ENCODE peak calls at places on chromosomes 2 and 18, in five cellular contexts. One of them, this sample, is unnamed. For H3K9me3, the result is how much of the 10 kb centered on the place peaks cover.

GRCh38 chr2:202023198-202023903 is 10.3 kb upstream of the FZD7 start:
- DNase-seq in transverse colon: no peak
- DNase-seq in neural progenitor cell: peak
- DNase-seq in stomach: no peak
- DNase-seq in testis: no peak
- DNase-seq in this sample: no peak

GRCh38 chr2:88254437-88255081 is 84.4 kb downstream of the THNSL2 start:
- DNase-seq in neural progenitor cell: no peak
- DNase-seq in testis: no peak
- DNase-seq in transverse colon: no peak
- DNase-seq in stomach: no peak
- DNase-seq in this sample: no peak

GRCh38 chr2:648476-649424 is 28.5 kb downstream of the TMEM18 start:
- DNase-seq in transverse colon: no peak
- DNase-seq in stomach: peak
- DNase-seq in neural progenitor cell: peak
- DNase-seq in testis: peak
- DNase-seq in this sample: no peak

GRCh38 chr2:196066794-196067382 is 1.7 kb downstream of the DNAH7 start:
- DNase-seq in neural progenitor cell: peak
- DNase-seq in transverse colon: no peak
- DNase-seq in stomach: no peak
- DNase-seq in testis: no peak
- DNase-seq in this sample: no peak

GRCh38 chr2:118609138-118609537 is 238.3 kb downstream of the EN1 start:
- DNase-seq in neural progenitor cell: no peak
- DNase-seq in testis: no peak
- DNase-seq in stomach: no peak
- DNase-seq in transverse colon: no peak
- DNase-seq in this sample: no peak

GRCh38 chr2:215758691-215759090 is 254.7 kb downstream of the MREG start:
- DNase-seq in stomach: no peak
- DNase-seq in neural progenitor cell: no peak
- DNase-seq in testis: no peak
- DNase-seq in transverse colon: no peak
- DNase-seq in this sample: no peak

GRCh38 chr2:217167531-217167930 is 307.7 kb upstream of the TNP1 start:
- DNase-seq in neural progenitor cell: no peak
- DNase-seq in stomach: no peak
- DNase-seq in transverse colon: no peak
- DNase-seq in testis: no peak
- DNase-seq in this sample: no peak

GRCh38 chr2:217826505-217826904 is 176.3 kb downstream of the TNS1 start:
- DNase-seq in transverse colon: peak
- DNase-seq in stomach: no peak
- DNase-seq in testis: peak
- DNase-seq in neural progenitor cell: no peak
- DNase-seq in this sample: no peak

GRCh38 chr2:22788749-22789148 is 596.2 kb upstream of the KLHL29 start:
- DNase-seq in transverse colon: no peak
- DNase-seq in testis: no peak
- DNase-seq in neural progenitor cell: no peak
- DNase-seq in stomach: no peak
- DNase-seq in this sample: no peak

GRCh38 chr18:51135795-51136194 is 61.7 kb downstream of the MEX3C start:
- DNase-seq in transverse colon: no peak
- DNase-seq in testis: no peak
- DNase-seq in stomach: no peak
- DNase-seq in neural progenitor cell: no peak
- DNase-seq in this sample: no peak
- TF ChIP-seq CTCF in transverse colon: no peak
- TF ChIP-seq CTCF in testis: no peak
- TF ChIP-seq CTCF in stomach: no peak
- TF ChIP-seq CTCF in neural progenitor cell: peak
- TF ChIP-seq CTCF in this sample: peak

DNA sequence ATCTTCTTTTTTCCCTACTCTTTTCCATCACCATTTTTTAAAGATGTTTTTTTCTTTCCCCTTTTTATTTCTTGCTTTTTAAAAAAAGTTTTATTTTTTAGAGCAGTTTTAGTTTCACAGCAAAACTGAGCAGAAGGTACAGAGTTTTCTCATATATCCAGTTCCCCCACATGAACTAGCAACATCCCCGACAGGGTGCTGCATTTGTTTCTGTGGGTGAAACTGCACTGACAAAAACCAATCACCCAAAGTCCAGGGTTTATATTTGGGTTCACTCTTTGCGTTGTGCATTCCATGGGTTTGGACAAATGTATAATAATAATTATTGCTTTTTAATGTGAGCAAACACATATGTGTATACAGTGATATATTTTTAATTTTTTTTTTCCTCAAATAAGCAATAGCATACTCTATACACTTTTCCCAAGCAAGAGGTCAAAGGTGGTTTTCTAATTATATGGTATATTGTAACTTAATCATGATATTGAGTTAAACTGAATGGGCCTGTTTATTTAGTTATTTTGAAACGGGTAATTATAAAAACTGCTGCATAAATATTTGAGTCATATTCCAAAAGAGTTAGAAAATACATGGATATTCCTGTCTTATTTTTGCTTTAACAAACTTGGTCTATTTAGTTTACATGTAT is 50.3 kb downstream of the NCK2 start:
- DNase-seq in transverse colon: no peak
- DNase-seq in neural progenitor cell: no peak
- DNase-seq in stomach: no peak
- DNase-seq in testis: no peak
- DNase-seq in this sample: no peak
- H3K4me3 ChIP-seq in transverse colon: no peak
- H3K4me3 ChIP-seq in neural progenitor cell: no peak
- H3K4me3 ChIP-seq in stomach: no peak
- H3K4me3 ChIP-seq in testis: no peak
- H3K4me3 ChIP-seq in this sample: no peak

DNA sequence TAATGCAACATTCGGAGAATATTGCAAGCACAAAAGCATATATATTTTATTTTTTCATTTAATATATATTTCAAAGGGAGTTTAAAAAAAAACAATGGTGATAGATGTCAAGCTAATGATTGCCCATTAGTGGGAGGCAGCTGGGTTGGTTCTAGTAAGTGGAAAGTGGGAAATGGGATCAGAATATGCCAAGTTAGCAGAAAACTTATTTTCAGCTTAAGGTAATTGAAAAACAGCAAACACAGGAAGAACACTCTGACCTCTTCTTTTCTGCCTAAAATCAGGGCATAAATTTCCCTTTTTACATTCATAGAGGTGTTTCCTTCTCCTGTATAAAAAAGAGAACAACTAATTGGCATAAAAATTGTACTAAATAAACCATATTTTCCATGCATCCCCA is 535.3 kb upstream of the SYT4 start:
- DNase-seq in stomach: no peak
- DNase-seq in testis: no peak
- DNase-seq in transverse colon: no peak
- DNase-seq in neural progenitor cell: no peak
- DNase-seq in this sample: no peak
- H3K9me3 ChIP-seq in stomach: under half
- H3K9me3 ChIP-seq in testis: under half
- H3K9me3 ChIP-seq in transverse colon: under half
- H3K9me3 ChIP-seq in neural progenitor cell: under half
- H3K9me3 ChIP-seq in this sample: under half

GRCh38 chr2:207315131-207315530 is 149.4 kb upstream of the KLF7 start:
- DNase-seq in testis: no peak
- DNase-seq in transverse colon: no peak
- DNase-seq in neural progenitor cell: no peak
- DNase-seq in stomach: no peak
- DNase-seq in this sample: no peak

GRCh38 chr2:207312006-207312356 is 146.2 kb upstream of the KLF7 start:
- DNase-seq in neural progenitor cell: no peak
- DNase-seq in testis: no peak
- DNase-seq in stomach: no peak
- DNase-seq in transverse colon: no peak
- DNase-seq in this sample: no peak

GRCh38 chr2:207313947-207314346 is 148.2 kb upstream of the KLF7 start:
- DNase-seq in stomach: no peak
- DNase-seq in testis: no peak
- DNase-seq in transverse colon: no peak
- DNase-seq in neural progenitor cell: no peak
- DNase-seq in this sample: no peak

GRCh38 chr2:207308519-207309224 is 142.9 kb upstream of the KLF7 start:
- DNase-seq in transverse colon: no peak
- DNase-seq in testis: no peak
- DNase-seq in neural progenitor cell: no peak
- DNase-seq in stomach: no peak
- DNase-seq in this sample: no peak

GRCh38 chr2:207311316-207312005 is 145.7 kb upstream of the KLF7 start:
- DNase-seq in neural progenitor cell: no peak
- DNase-seq in transverse colon: peak
- DNase-seq in stomach: peak
- DNase-seq in testis: peak
- DNase-seq in this sample: peak
- TF ChIP-seq CTCF in neural progenitor cell: no peak
- TF ChIP-seq CTCF in transverse colon: no peak
- TF ChIP-seq CTCF in stomach: no peak
- TF ChIP-seq CTCF in testis: no peak
- TF ChIP-seq CTCF in this sample: peak

GRCh38 chr2:85999131-85999831 is 106.4 kb downstream of the POLR1A start:
- DNase-seq in testis: no peak
- DNase-seq in stomach: no peak
- DNase-seq in neural progenitor cell: no peak
- DNase-seq in transverse colon: peak
- DNase-seq in this sample: no peak
- H3K4me3 ChIP-seq in testis: no peak
- H3K4me3 ChIP-seq in stomach: no peak
- H3K4me3 ChIP-seq in neural progenitor cell: no peak
- H3K4me3 ChIP-seq in transverse colon: no peak
- H3K4me3 ChIP-seq in this sample: no peak

DNA sequence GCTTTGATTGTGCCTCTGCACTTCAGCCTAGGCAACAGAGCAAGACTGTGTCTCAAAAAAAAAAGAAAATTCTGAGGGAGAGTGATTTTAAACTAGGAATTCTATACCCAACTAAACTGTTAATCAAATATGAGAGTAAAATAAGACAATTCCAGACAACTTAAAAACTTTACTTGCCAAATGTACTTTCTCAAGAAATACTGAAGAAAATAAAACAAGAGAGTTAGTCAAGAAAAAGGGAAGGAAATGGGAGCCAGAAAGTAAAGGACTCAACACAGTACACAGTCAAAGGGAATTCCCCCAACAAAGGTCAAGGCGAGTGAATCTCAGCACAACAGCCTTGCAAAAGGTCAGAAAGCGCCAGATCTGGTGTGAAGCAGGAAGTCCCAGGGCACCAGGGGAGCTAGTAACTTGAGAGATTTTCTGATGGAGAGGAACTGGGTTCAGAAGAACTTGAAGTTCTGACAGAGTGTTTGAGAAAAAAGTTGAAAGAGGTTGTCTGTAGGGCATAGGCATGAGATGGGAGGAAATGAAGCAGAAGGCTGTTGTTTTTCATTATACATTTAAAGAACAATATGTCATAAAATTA is 22.6 kb upstream of the TBC1D8 start:
- DNase-seq in transverse colon: no peak
- DNase-seq in testis: no peak
- DNase-seq in neural progenitor cell: no peak
- DNase-seq in stomach: no peak
- DNase-seq in this sample: no peak
- H3K9me3 ChIP-seq in transverse colon: under half
- H3K9me3 ChIP-seq in testis: under half
- H3K9me3 ChIP-seq in neural progenitor cell: under half
- H3K9me3 ChIP-seq in stomach: under half
- H3K9me3 ChIP-seq in this sample: under half

GRCh38 chr2:64750817-64751285 is 97.1 kb upstream of the SERTAD2 start:
- DNase-seq in stomach: peak
- DNase-seq in testis: no peak
- DNase-seq in neural progenitor cell: peak
- DNase-seq in transverse colon: peak
- DNase-seq in this sample: peak
- TF ChIP-seq CTCF in stomach: no peak
- TF ChIP-seq CTCF in testis: no peak
- TF ChIP-seq CTCF in neural progenitor cell: no peak
- TF ChIP-seq CTCF in transverse colon: no peak
- TF ChIP-seq CTCF in this sample: no peak

DNA sequence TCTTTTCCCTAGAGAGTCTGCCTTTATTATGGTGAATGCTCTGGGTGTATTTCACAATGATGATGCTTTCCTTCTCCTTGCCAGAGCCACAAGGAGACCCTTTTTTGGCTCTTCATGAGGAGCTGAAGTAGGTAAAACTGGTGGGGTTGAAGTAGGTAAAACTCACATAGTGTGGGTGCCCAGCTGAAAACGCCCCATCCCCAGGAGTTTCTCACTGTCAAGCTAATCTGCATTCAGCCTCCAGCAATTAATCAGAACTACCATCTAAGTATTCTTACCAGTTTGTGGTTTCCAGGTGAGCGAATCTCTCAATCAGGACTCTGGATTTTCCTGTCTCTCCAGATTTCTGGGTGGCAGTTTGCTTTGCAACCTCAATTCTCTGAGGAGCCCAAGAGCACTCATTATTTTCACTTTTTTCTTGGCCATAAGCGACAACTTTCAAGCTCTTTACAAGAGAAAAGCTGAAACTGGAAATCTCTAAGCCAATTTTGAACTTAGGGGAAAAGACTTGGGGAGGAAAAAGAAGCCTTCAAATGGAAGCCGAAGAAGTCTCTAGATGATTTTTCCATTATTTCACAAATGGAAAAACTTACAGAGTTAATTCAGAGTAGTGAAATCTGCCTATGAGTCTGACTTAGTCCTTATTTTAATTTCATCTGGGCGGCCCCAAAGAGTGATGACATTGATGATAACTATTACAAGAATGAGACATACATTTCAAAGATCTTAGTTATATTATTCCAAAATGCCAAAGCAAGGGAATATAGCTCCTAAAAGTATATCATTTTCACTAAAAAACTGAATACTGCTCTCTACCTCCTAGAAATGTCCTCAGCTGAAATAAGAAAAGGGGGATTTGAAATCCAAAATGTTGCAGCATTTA is 121.4 kb upstream of the MAP3K20 start:
- DNase-seq in transverse colon: no peak
- DNase-seq in neural progenitor cell: no peak
- DNase-seq in stomach: no peak
- DNase-seq in testis: no peak
- DNase-seq in this sample: no peak
- H3K4me3 ChIP-seq in transverse colon: no peak
- H3K4me3 ChIP-seq in neural progenitor cell: no peak
- H3K4me3 ChIP-seq in stomach: no peak
- H3K4me3 ChIP-seq in testis: no peak
- H3K4me3 ChIP-seq in this sample: no peak